ENCODE peak calls at places on chromosomes 12 and 14, in four cellular contexts. N is B cell, W is astrocyte of the spinal cord, J is type B pancreatic cell. H is an unnamed sample.

GRCh38 chr12:58310368-58310767 is 369.0 kb downstream of the ATP23 start:
- DNase-seq in N (no peak), W (no peak), J (no peak), H (no peak)

GRCh38 chr14:101500681-101501080 is 60.6 kb upstream of the DIO3 start:
- DNase-seq in N (no peak), W (no peak), J (no peak), H (no peak)

GRCh38 chr14:81313775-81314429 is 86.2 kb downstream of the STON2 start:
- DNase-seq in N (no peak), W (peak), J (no peak), H (no peak)

GRCh38 chr12:11722578-11723138 is 73.2 kb downstream of the ETV6 start:
- DNase-seq in N (no peak), W (no peak), J (no peak), H (no peak)

GRCh38 chr12:51593539-51593938 is 2.5 kb downstream of the SCN8A start:
- DNase-seq in N (no peak), W (peak), J (no peak), H (no peak)

GRCh38 chr12:123061806-123062205 is 81.3 kb downstream of the ARL6IP4 start:
- DNase-seq in N (no peak), W (no peak), J (no peak), H (no peak)

GRCh38 chr12:103901518-103902173 is 28.6 kb upstream of the HSP90B1 start:
- DNase-seq in N (no peak), W (no peak), J (no peak), H (no peak)

GRCh38 chr14:90755661-90756304 is 60.4 kb downstream of the TTC7B start:
- DNase-seq in N (no peak), W (no peak), J (no peak), H (no peak)

GRCh38 chr14:51014625-51015024 is 70.3 kb upstream of the PYGL start:
- DNase-seq in N (no peak), W (peak), J (no peak), H (no peak)

GRCh38 chr12:19978193-19978592 is 390.1 kb upstream of the PDE3A start:
- DNase-seq in N (no peak), W (peak), J (no peak), H (no peak)

GRCh38 chr14:68451676-68452387 is 341.0 kb downstream of the ZFP36L1 start:
- DNase-seq in N (no peak), W (peak), J (no peak), H (no peak)

GRCh38 chr12:115035536-115036107 is 351.6 kb upstream of the TBX3 start:
- DNase-seq in N (no peak), W (no peak), J (no peak), H (no peak)

GRCh38 chr14:96501383-96501745 is 818 bp upstream of the PAPOLA start:
- DNase-seq in N (no peak), W (peak), J (no peak), H (no peak)

GRCh38 chr12:46246021-46246700 is 22.7 kb downstream of the SLC38A1 start:
- DNase-seq in N (no peak), W (no peak), J (no peak), H (no peak)

GRCh38 chr14:92105845-92106094 is 612 bp downstream of the ATXN3 start:
- DNase-seq in N (peak), W (no peak), J (no peak), H (no peak)

GRCh38 chr12:79121486-79121885 is 256.9 kb downstream of the SYT1 start:
- DNase-seq in N (no peak), W (no peak), J (no peak), H (no peak)
- TF ChIP-seq CTCF in N (peak), W (peak), J (peak), H (peak)

GRCh38 chr14:70086685-70087379 is 101.9 kb downstream of the SLC8A3 start:
- DNase-seq in N (no peak), W (peak), J (no peak), H (no peak)
- TF ChIP-seq CTCF in N (peak), W (peak), J (peak), H (peak)

GRCh38 chr12:49060237-49061156 is at the start of gene KMT2D:
- DNase-seq in N (peak), W (peak), J (peak), H (peak)
- TF ChIP-seq CTCF in N (no peak), W (peak), J (peak), H (peak)

DNA sequence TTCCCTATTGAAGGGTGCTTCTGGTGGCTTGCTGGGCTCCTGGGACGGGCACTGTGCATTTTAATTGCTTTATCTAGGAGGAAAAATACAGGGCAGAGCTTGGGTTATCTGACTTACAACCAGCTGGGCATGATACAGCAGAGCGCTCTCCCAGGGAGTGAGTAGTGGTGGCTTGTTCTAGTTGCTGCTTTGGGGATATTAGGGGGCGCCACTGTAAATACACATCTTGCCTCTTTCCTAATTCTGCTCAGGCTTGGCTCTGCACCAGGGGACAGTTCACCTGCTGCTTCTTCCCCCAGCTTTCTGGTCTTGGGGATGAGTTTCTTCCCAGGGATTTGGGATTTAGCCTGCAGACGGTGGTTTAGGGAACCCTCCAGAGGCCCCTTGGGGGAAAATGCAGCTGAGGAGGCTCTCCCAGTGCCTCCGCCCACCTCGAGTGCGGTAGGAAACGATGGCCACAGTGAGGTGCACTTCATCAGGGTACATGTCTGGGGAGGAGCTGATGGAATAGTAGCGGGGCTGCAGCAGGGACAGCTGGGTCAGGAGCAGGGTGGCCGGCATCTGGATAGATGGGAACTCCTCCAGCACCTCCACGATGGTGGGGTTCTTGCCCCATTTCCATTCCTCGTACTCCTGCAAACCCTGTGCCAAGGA is 36.9 kb upstream of the FBXO21 start:
- DNase-seq in N (no peak), W (no peak), J (no peak), H (no peak)
- TF ChIP-seq CTCF in N (no peak), W (no peak), J (no peak), H (no peak)

DNA sequence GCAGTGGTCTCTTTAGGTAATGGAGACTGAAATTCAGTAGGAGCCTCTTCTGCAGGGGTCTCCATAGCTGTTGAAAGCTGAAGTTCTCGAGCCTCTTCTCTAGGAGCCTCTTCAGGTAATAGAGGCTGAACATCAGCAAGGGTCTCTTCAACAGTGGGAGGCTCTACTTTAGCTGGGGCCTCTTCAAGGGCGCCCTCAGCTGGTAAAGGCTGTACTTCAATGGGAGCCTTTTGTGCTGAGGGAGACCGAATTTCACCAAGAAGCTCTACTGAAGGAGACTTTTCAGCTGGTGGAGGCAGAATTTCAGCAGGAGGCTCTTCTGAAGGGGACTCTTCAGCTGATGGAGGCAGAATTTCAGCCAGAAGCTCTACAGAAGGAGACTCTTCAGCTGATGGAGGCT is 1.5 kb downstream of the FSCB start:
- DNase-seq in N (no peak), W (no peak), J (no peak), H (no peak)
- TF ChIP-seq CTCF in N (no peak), W (no peak), J (no peak), H (no peak)

GRCh38 chr12:22088886-22089285 is 42.9 kb downstream of the CMAS start:
- DNase-seq in N (no peak), W (no peak), J (no peak), H (no peak)

GRCh38 chr12:22082190-22082701 is 36.2 kb downstream of the CMAS start:
- DNase-seq in N (no peak), W (no peak), J (no peak), H (no peak)

GRCh38 chr12:22084852-22085251 is 38.8 kb downstream of the CMAS start:
- DNase-seq in N (no peak), W (no peak), J (no peak), H (no peak)

GRCh38 chr12:22083167-22083566 is 37.1 kb downstream of the CMAS start:
- DNase-seq in N (no peak), W (peak), J (no peak), H (no peak)
- TF ChIP-seq CTCF in N (peak), W (peak), J (peak), H (peak)

DNA sequence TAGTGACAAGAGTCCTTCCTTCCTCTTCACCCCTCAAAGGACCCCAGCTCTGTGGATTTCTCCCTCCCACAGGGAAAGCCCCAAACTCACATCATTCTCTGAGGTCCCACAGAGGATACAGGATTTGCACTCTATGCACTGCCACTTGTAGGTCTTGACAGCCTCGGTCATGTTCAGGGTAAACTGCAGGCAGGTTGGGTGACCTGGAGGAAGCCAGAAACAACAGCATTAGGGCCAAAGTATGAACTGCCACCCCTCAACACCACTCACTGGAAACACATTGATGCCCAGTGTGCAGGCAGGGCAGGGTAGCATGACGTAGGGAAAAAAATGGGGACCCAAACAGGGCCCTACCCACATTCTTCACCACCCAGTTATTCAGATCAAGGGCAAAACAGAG is 264.4 kb downstream of the DPF3 start:
- DNase-seq in N (no peak), W (no peak), J (peak), H (no peak)
- TF ChIP-seq CTCF in N (no peak), W (no peak), J (no peak), H (no peak)

GRCh38 chr12:131471946-131472732 is 238.8 kb upstream of the SFSWAP start:
- DNase-seq in N (no peak), W (no peak), J (no peak), H (no peak)

GRCh38 chr12:131471271-131471905 is 239.5 kb upstream of the SFSWAP start:
- DNase-seq in N (no peak), W (no peak), J (no peak), H (no peak)

GRCh38 chr12:131473261-131473660 is 237.6 kb upstream of the SFSWAP start:
- DNase-seq in N (no peak), W (no peak), J (no peak), H (no peak)

GRCh38 chr12:131477613-131478012 is 233.3 kb upstream of the SFSWAP start:
- DNase-seq in N (no peak), W (no peak), J (no peak), H (no peak)

DNA sequence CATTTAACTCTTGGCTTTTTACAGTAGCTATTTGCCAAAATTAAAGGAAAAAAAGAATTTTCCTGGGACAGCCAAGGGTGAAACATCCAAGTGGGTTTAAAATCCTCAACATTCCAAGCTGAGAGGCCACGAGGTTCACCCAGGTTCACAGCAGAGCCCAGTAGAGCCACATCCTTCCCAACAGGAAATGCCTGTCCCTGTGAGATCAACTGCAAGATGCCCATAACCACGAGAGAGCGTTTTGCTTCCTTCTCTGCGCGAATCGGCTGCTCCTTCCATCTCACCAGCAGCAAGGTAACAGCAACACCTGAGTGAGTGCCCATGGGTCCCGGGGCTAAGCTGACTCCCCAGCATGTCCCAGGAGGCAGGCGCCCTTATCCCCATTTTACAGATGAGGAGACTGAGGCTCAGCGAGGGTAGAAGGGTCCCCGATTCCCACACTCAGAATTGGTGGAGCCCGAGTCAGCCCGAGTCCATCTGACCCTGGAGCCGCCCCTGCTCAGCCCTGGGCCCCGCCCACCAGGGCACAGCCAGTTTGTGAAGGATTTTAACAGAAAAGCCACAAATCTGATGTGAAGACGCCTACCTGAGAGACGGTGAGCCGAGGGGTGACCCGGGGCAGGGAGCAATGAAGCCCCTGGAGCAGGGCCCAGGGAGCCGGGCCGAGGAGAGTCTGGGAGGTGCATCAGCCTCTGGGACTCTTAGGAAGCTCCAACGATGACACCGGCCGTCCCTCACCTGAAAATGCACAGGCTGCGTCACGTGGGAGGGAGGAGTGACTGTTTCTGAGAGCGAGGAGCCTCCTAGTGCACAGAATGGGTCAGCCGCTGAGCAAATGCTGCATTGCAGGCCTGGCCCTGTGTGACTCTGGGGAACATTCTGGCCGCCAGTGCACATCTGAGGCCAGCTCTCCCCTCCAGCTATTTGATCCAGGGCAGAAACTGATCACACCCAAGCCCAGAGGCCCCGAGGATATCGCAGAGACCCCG is 236.9 kb upstream of the SFSWAP start:
- DNase-seq in N (no peak), W (no peak), J (no peak), H (no peak)
- TF ChIP-seq CTCF in N (no peak), W (no peak), J (no peak), H (no peak)

GRCh38 chr14:100287202-100287997 is 18.8 kb downstream of the SLC25A29 start:
- DNase-seq in N (no peak), W (no peak), J (no peak), H (no peak)
- TF ChIP-seq CTCF in N (no peak), W (no peak), J (no peak), H (no peak)

H was measured in progenitor cell of endocrine pancreas.